ENCODE peak calls at places on chromosomes 11 and 22, in nine cellular contexts. One of them, this sample, is unnamed.

GRCh38 chr11:76910620-76911414 is 50.1 kb downstream of the ACER3 start:
- DNase-seq in H9: peak
- DNase-seq in activated gamma-delta T cell treated with Interleukin-2 at 50 U/mL for 16 hours: no peak
- DNase-seq in epithelial cell of prostate: no peak
- DNase-seq in stimulated activated CD8-positive, alpha-beta memory T cell treated with anti-CD3 and anti-CD28 coated beads, Interleukin-15, amount 100 ng/mL, for 48 hours: no peak
- DNase-seq in dorsolateral prefrontal cortex: no peak
- DNase-seq in fibroblast of pulmonary artery: peak
- DNase-seq in HCEC 1CT: no peak
- DNase-seq in iris pigment epithelial cell: peak
- DNase-seq in this sample: no peak

GRCh38 chr22:23697031-23697970 is 6.5 kb downstream of the RGL4 start:
- DNase-seq in dorsolateral prefrontal cortex: no peak
- DNase-seq in stimulated activated CD8-positive, alpha-beta memory T cell treated with anti-CD3 and anti-CD28 coated beads, Interleukin-15, amount 100 ng/mL, for 48 hours: no peak
- DNase-seq in fibroblast of pulmonary artery: no peak
- DNase-seq in iris pigment epithelial cell: no peak
- DNase-seq in activated gamma-delta T cell treated with Interleukin-2 at 50 U/mL for 16 hours: no peak
- DNase-seq in HCEC 1CT: no peak
- DNase-seq in epithelial cell of prostate: no peak
- DNase-seq in H9: no peak
- DNase-seq in this sample: no peak

GRCh38 chr11:134231958-134232674 is 7.6 kb downstream of the VPS26B start:
- DNase-seq in H9: peak
- DNase-seq in HCEC 1CT: no peak
- DNase-seq in epithelial cell of prostate: no peak
- DNase-seq in iris pigment epithelial cell: no peak
- DNase-seq in fibroblast of pulmonary artery: no peak
- DNase-seq in dorsolateral prefrontal cortex: no peak
- DNase-seq in activated gamma-delta T cell treated with Interleukin-2 at 50 U/mL for 16 hours: no peak
- DNase-seq in stimulated activated CD8-positive, alpha-beta memory T cell treated with anti-CD3 and anti-CD28 coated beads, Interleukin-15, amount 100 ng/mL, for 48 hours: no peak
- DNase-seq in this sample: no peak

GRCh38 chr11:72409458-72409857 is 24.9 kb downstream of the CLPB start:
- DNase-seq in stimulated activated CD8-positive, alpha-beta memory T cell treated with anti-CD3 and anti-CD28 coated beads, Interleukin-15, amount 100 ng/mL, for 48 hours: no peak
- DNase-seq in dorsolateral prefrontal cortex: no peak
- DNase-seq in epithelial cell of prostate: no peak
- DNase-seq in H9: no peak
- DNase-seq in activated gamma-delta T cell treated with Interleukin-2 at 50 U/mL for 16 hours: no peak
- DNase-seq in iris pigment epithelial cell: no peak
- DNase-seq in fibroblast of pulmonary artery: no peak
- DNase-seq in HCEC 1CT: no peak
- DNase-seq in this sample: no peak

GRCh38 chr22:25896098-25896497 is 154.1 kb downstream of the MYO18B start:
- DNase-seq in H9: no peak
- DNase-seq in activated gamma-delta T cell treated with Interleukin-2 at 50 U/mL for 16 hours: no peak
- DNase-seq in dorsolateral prefrontal cortex: no peak
- DNase-seq in HCEC 1CT: no peak
- DNase-seq in epithelial cell of prostate: no peak
- DNase-seq in stimulated activated CD8-positive, alpha-beta memory T cell treated with anti-CD3 and anti-CD28 coated beads, Interleukin-15, amount 100 ng/mL, for 48 hours: no peak
- DNase-seq in fibroblast of pulmonary artery: no peak
- DNase-seq in iris pigment epithelial cell: no peak
- DNase-seq in this sample: no peak

GRCh38 chr11:75028321-75029097 is 39.8 kb downstream of the NEU3 start:
- DNase-seq in activated gamma-delta T cell treated with Interleukin-2 at 50 U/mL for 16 hours: no peak
- DNase-seq in dorsolateral prefrontal cortex: no peak
- DNase-seq in H9: peak
- DNase-seq in iris pigment epithelial cell: no peak
- DNase-seq in epithelial cell of prostate: no peak
- DNase-seq in stimulated activated CD8-positive, alpha-beta memory T cell treated with anti-CD3 and anti-CD28 coated beads, Interleukin-15, amount 100 ng/mL, for 48 hours: no peak
- DNase-seq in fibroblast of pulmonary artery: no peak
- DNase-seq in HCEC 1CT: no peak
- DNase-seq in this sample: no peak

GRCh38 chr11:114988644-114989043 is 310.3 kb downstream of the NXPE2 start:
- DNase-seq in fibroblast of pulmonary artery: no peak
- DNase-seq in HCEC 1CT: no peak
- DNase-seq in activated gamma-delta T cell treated with Interleukin-2 at 50 U/mL for 16 hours: no peak
- DNase-seq in epithelial cell of prostate: no peak
- DNase-seq in H9: no peak
- DNase-seq in dorsolateral prefrontal cortex: no peak
- DNase-seq in stimulated activated CD8-positive, alpha-beta memory T cell treated with anti-CD3 and anti-CD28 coated beads, Interleukin-15, amount 100 ng/mL, for 48 hours: no peak
- DNase-seq in iris pigment epithelial cell: no peak
- DNase-seq in this sample: no peak

GRCh38 chr22:36493690-36494110 is 12.3 kb upstream of the TXN2 start:
- DNase-seq in fibroblast of pulmonary artery: no peak
- DNase-seq in dorsolateral prefrontal cortex: no peak
- DNase-seq in iris pigment epithelial cell: no peak
- DNase-seq in stimulated activated CD8-positive, alpha-beta memory T cell treated with anti-CD3 and anti-CD28 coated beads, Interleukin-15, amount 100 ng/mL, for 48 hours: no peak
- DNase-seq in H9: no peak
- DNase-seq in activated gamma-delta T cell treated with Interleukin-2 at 50 U/mL for 16 hours: no peak
- DNase-seq in epithelial cell of prostate: no peak
- DNase-seq in HCEC 1CT: no peak
- DNase-seq in this sample: no peak

GRCh38 chr22:24097961-24098391 is 83.3 kb upstream of the SUSD2 start:
- DNase-seq in iris pigment epithelial cell: no peak
- DNase-seq in activated gamma-delta T cell treated with Interleukin-2 at 50 U/mL for 16 hours: no peak
- DNase-seq in fibroblast of pulmonary artery: no peak
- DNase-seq in stimulated activated CD8-positive, alpha-beta memory T cell treated with anti-CD3 and anti-CD28 coated beads, Interleukin-15, amount 100 ng/mL, for 48 hours: no peak
- DNase-seq in epithelial cell of prostate: no peak
- DNase-seq in dorsolateral prefrontal cortex: no peak
- DNase-seq in HCEC 1CT: no peak
- DNase-seq in H9: no peak
- DNase-seq in this sample: no peak

GRCh38 chr11:2837096-2837601 is 48.4 kb downstream of the CDKN1C start:
- DNase-seq in activated gamma-delta T cell treated with Interleukin-2 at 50 U/mL for 16 hours: no peak
- DNase-seq in H9: peak
- DNase-seq in dorsolateral prefrontal cortex: no peak
- DNase-seq in HCEC 1CT: peak
- DNase-seq in iris pigment epithelial cell: peak
- DNase-seq in stimulated activated CD8-positive, alpha-beta memory T cell treated with anti-CD3 and anti-CD28 coated beads, Interleukin-15, amount 100 ng/mL, for 48 hours: no peak
- DNase-seq in epithelial cell of prostate: no peak
- DNase-seq in fibroblast of pulmonary artery: peak
- DNase-seq in this sample: no peak

GRCh38 chr11:126105022-126105747 is 42.5 kb upstream of the CDON start:
- DNase-seq in dorsolateral prefrontal cortex: no peak
- DNase-seq in epithelial cell of prostate: no peak
- DNase-seq in activated gamma-delta T cell treated with Interleukin-2 at 50 U/mL for 16 hours: no peak
- DNase-seq in iris pigment epithelial cell: no peak
- DNase-seq in HCEC 1CT: no peak
- DNase-seq in stimulated activated CD8-positive, alpha-beta memory T cell treated with anti-CD3 and anti-CD28 coated beads, Interleukin-15, amount 100 ng/mL, for 48 hours: no peak
- DNase-seq in fibroblast of pulmonary artery: no peak
- DNase-seq in H9: no peak
- DNase-seq in this sample: no peak

GRCh38 chr11:35488117-35488516 is 37.3 kb downstream of the PAMR1 start:
- DNase-seq in stimulated activated CD8-positive, alpha-beta memory T cell treated with anti-CD3 and anti-CD28 coated beads, Interleukin-15, amount 100 ng/mL, for 48 hours: no peak
- DNase-seq in fibroblast of pulmonary artery: peak
- DNase-seq in activated gamma-delta T cell treated with Interleukin-2 at 50 U/mL for 16 hours: no peak
- DNase-seq in iris pigment epithelial cell: peak
- DNase-seq in epithelial cell of prostate: no peak
- DNase-seq in HCEC 1CT: peak
- DNase-seq in H9: no peak
- DNase-seq in dorsolateral prefrontal cortex: no peak
- DNase-seq in this sample: no peak

GRCh38 chr11:61114913-61115312 is 12.6 kb downstream of the CD5 start:
- DNase-seq in HCEC 1CT: no peak
- DNase-seq in iris pigment epithelial cell: no peak
- DNase-seq in activated gamma-delta T cell treated with Interleukin-2 at 50 U/mL for 16 hours: no peak
- DNase-seq in dorsolateral prefrontal cortex: no peak
- DNase-seq in epithelial cell of prostate: no peak
- DNase-seq in fibroblast of pulmonary artery: no peak
- DNase-seq in H9: no peak
- DNase-seq in stimulated activated CD8-positive, alpha-beta memory T cell treated with anti-CD3 and anti-CD28 coated beads, Interleukin-15, amount 100 ng/mL, for 48 hours: no peak
- DNase-seq in this sample: no peak

GRCh38 chr11:102097175-102097574 is 13.1 kb upstream of the YAP1 start:
- DNase-seq in fibroblast of pulmonary artery: no peak
- DNase-seq in iris pigment epithelial cell: no peak
- DNase-seq in stimulated activated CD8-positive, alpha-beta memory T cell treated with anti-CD3 and anti-CD28 coated beads, Interleukin-15, amount 100 ng/mL, for 48 hours: no peak
- DNase-seq in epithelial cell of prostate: no peak
- DNase-seq in dorsolateral prefrontal cortex: no peak
- DNase-seq in H9: no peak
- DNase-seq in activated gamma-delta T cell treated with Interleukin-2 at 50 U/mL for 16 hours: no peak
- DNase-seq in HCEC 1CT: no peak
- DNase-seq in this sample: no peak

GRCh38 chr11:110198031-110198729 is 98.2 kb downstream of the RDX start:
- DNase-seq in fibroblast of pulmonary artery: peak
- DNase-seq in HCEC 1CT: peak
- DNase-seq in dorsolateral prefrontal cortex: no peak
- DNase-seq in activated gamma-delta T cell treated with Interleukin-2 at 50 U/mL for 16 hours: no peak
- DNase-seq in iris pigment epithelial cell: peak
- DNase-seq in H9: no peak
- DNase-seq in epithelial cell of prostate: no peak
- DNase-seq in stimulated activated CD8-positive, alpha-beta memory T cell treated with anti-CD3 and anti-CD28 coated beads, Interleukin-15, amount 100 ng/mL, for 48 hours: no peak
- DNase-seq in this sample: no peak

GRCh38 chr11:92317222-92317621 is 92.6 kb downstream of the FAT3 start:
- DNase-seq in HCEC 1CT: no peak
- DNase-seq in dorsolateral prefrontal cortex: no peak
- DNase-seq in epithelial cell of prostate: no peak
- DNase-seq in stimulated activated CD8-positive, alpha-beta memory T cell treated with anti-CD3 and anti-CD28 coated beads, Interleukin-15, amount 100 ng/mL, for 48 hours: no peak
- DNase-seq in H9: no peak
- DNase-seq in activated gamma-delta T cell treated with Interleukin-2 at 50 U/mL for 16 hours: no peak
- DNase-seq in fibroblast of pulmonary artery: no peak
- DNase-seq in iris pigment epithelial cell: no peak
- DNase-seq in this sample: no peak

GRCh38 chr22:48821346-48822186 is 1006.1 kb downstream of the BRD1 start:
- DNase-seq in iris pigment epithelial cell: no peak
- DNase-seq in stimulated activated CD8-positive, alpha-beta memory T cell treated with anti-CD3 and anti-CD28 coated beads, Interleukin-15, amount 100 ng/mL, for 48 hours: no peak
- DNase-seq in dorsolateral prefrontal cortex: no peak
- DNase-seq in HCEC 1CT: no peak
- DNase-seq in H9: no peak
- DNase-seq in activated gamma-delta T cell treated with Interleukin-2 at 50 U/mL for 16 hours: no peak
- DNase-seq in epithelial cell of prostate: no peak
- DNase-seq in fibroblast of pulmonary artery: no peak
- DNase-seq in this sample: no peak

GRCh38 chr11:103929168-103929903 is 107.1 kb upstream of the DDI1 start:
- DNase-seq in fibroblast of pulmonary artery: no peak
- DNase-seq in activated gamma-delta T cell treated with Interleukin-2 at 50 U/mL for 16 hours: no peak
- DNase-seq in dorsolateral prefrontal cortex: no peak
- DNase-seq in epithelial cell of prostate: no peak
- DNase-seq in stimulated activated CD8-positive, alpha-beta memory T cell treated with anti-CD3 and anti-CD28 coated beads, Interleukin-15, amount 100 ng/mL, for 48 hours: no peak
- DNase-seq in HCEC 1CT: no peak
- DNase-seq in iris pigment epithelial cell: no peak
- DNase-seq in H9: no peak
- DNase-seq in this sample: no peak

GRCh38 chr11:135006800-135007199 is 594.8 kb upstream of the B3GAT1 start:
- DNase-seq in fibroblast of pulmonary artery: no peak
- DNase-seq in stimulated activated CD8-positive, alpha-beta memory T cell treated with anti-CD3 and anti-CD28 coated beads, Interleukin-15, amount 100 ng/mL, for 48 hours: no peak
- DNase-seq in activated gamma-delta T cell treated with Interleukin-2 at 50 U/mL for 16 hours: no peak
- DNase-seq in dorsolateral prefrontal cortex: peak
- DNase-seq in epithelial cell of prostate: no peak
- DNase-seq in HCEC 1CT: no peak
- DNase-seq in iris pigment epithelial cell: no peak
- DNase-seq in H9: no peak
- DNase-seq in this sample: no peak

GRCh38 chr11:69141742-69142141 is 14.0 kb upstream of the SMIM38 start:
- DNase-seq in activated gamma-delta T cell treated with Interleukin-2 at 50 U/mL for 16 hours: no peak
- DNase-seq in iris pigment epithelial cell: no peak
- DNase-seq in HCEC 1CT: no peak
- DNase-seq in dorsolateral prefrontal cortex: no peak
- DNase-seq in H9: no peak
- DNase-seq in stimulated activated CD8-positive, alpha-beta memory T cell treated with anti-CD3 and anti-CD28 coated beads, Interleukin-15, amount 100 ng/mL, for 48 hours: no peak
- DNase-seq in fibroblast of pulmonary artery: no peak
- DNase-seq in epithelial cell of prostate: no peak
- DNase-seq in this sample: no peak